ENCODE peak calls at places on chromosomes 16 and 17, in four cellular contexts. B is heart left ventricle, X is IMR-90, E is tibial nerve. D is an unnamed sample.

GRCh38 chr16:29148867-29149272 is 164.0 kb downstream of the LAT start:
- DNase-seq in X (no peak), B (peak; percentile 62), E (no peak), D (no peak)

GRCh38 chr17:28744104-28744801 is 442 bp downstream of the TRAF4 start:
- DNase-seq in E (no peak), B (no peak), X (peak; percentile 41), D (no peak)

GRCh38 chr17:80225230-80225629 is 5.0 kb downstream of the SLC26A11 start:
- DNase-seq in B (no peak), E (no peak), X (no peak), D (no peak)

GRCh38 chr17:41710472-41711090 is 1.6 kb upstream of the GAST start:
- DNase-seq in E (no peak), B (no peak), X (peak; percentile 75), D (no peak)

GRCh38 chr16:68760671-68761275 is 23.7 kb downstream of the CDH1 start:
- DNase-seq in X (peak; percentile 13), B (no peak), E (no peak), D (no peak)

GRCh38 chr17:42571435-42572225 is 4.7 kb downstream of the MLX start:
- DNase-seq in E (no peak), X (no peak), B (no peak), D (no peak)

GRCh38 chr16:9351440-9351839 is 260.0 kb downstream of the HAPSTR1 start:
- DNase-seq in B (no peak), X (no peak), E (no peak), D (no peak)

GRCh38 chr17:66468241-66469087 is 166.1 kb downstream of the PRKCA start:
- DNase-seq in B (peak; percentile 29), X (peak; percentile 26), E (no peak), D (peak; percentile 60)

GRCh38 chr16:88971371-88972097 is 5.5 kb downstream of the CBFA2T3 start:
- DNase-seq in E (no peak), B (peak; percentile 51), X (no peak), D (no peak)

GRCh38 chr16:1422076-1422475 is 1.5 kb upstream of the UQCC4 start:
- DNase-seq in E (no peak), B (no peak), X (no peak), D (no peak)

GRCh38 chr17:71980171-71980570 is 140.6 kb upstream of the SOX9 start:
- DNase-seq in E (no peak), X (no peak), B (no peak), D (no peak)

GRCh38 chr16:23700509-23700908 is 12.5 kb downstream of the ERN2 start:
- DNase-seq in B (no peak), X (no peak), E (no peak), D (no peak)

GRCh38 chr16:30430428-30430970 is 669 bp upstream of the DCTPP1 start:
- DNase-seq in E (no peak), X (no peak), B (peak; percentile 36), D (no peak)

GRCh38 chr17:4407216-4407615 is 26.5 kb upstream of the SPNS3 start:
- DNase-seq in X (no peak), B (no peak), E (no peak), D (no peak)

GRCh38 chr17:80426671-80427326 is 11.8 kb downstream of the ENDOV start:
- DNase-seq in E (peak; percentile 52), X (peak; percentile 50), B (peak; percentile 75), D (peak; percentile 92)

GRCh38 chr16:3457434-3458252 is 14.2 kb downstream of the NAA60 start:
- DNase-seq in E (peak; percentile 72), B (peak; percentile 91), X (peak; percentile 87), D (peak; percentile 73)

GRCh38 chr16:69286941-69287713 is 24.0 kb upstream of the VPS4A start:
- DNase-seq in E (peak; percentile 54), X (peak; percentile 78), B (peak; percentile 69), D (peak; percentile 87)

GRCh38 chr16:70474320-70475053 is 20.1 kb downstream of the FCSK start:
- DNase-seq in X (no peak), B (no peak), E (no peak), D (no peak)

GRCh38 chr17:11917415-11917814 is 79.9 kb downstream of the ZNF18 start:
- DNase-seq in E (no peak), X (no peak), B (no peak), D (no peak)

GRCh38 chr16:46688101-46688656 is 799 bp downstream of the VPS35 start:
- DNase-seq in B (peak; percentile 52), E (no peak), X (peak; percentile 20), D (peak; percentile 44)

GRCh38 chr16:20897253-20897896 is 2.8 kb downstream of the DCUN1D3 start:
- DNase-seq in B (no peak), X (peak; percentile 71), E (no peak), D (no peak)

GRCh38 chr17:67386965-67387551 is 10.0 kb downstream of the PITPNC1 start:
- DNase-seq in B (no peak), X (peak; percentile 55), E (no peak), D (no peak)

GRCh38 chr17:49959183-49959935 is 9.6 kb upstream of the DLX4 start:
- DNase-seq in X (peak; percentile 4), E (no peak), B (no peak), D (no peak)

GRCh38 chr16:67842509-67843342 is 606 bp downstream of the THAP11 start:
- DNase-seq in X (peak; percentile 46), B (peak; percentile 59), E (no peak), D (peak; percentile 93)

GRCh38 chr16:11098601-11099377 is 154.4 kb downstream of the CLEC16A start:
- DNase-seq in E (no peak), X (no peak), B (no peak), D (no peak)

GRCh38 chr17:1360975-1361374 is 39.0 kb downstream of the YWHAE start:
- DNase-seq in E (no peak), X (no peak), B (no peak), D (no peak)

GRCh38 chr17:17342242-17342945 is 39.2 kb downstream of the NT5M start:
- DNase-seq in E (no peak), B (no peak), X (no peak), D (no peak)

GRCh38 chr16:53768167-53768566 is 64.2 kb downstream of the FTO start:
- DNase-seq in E (no peak), X (peak; percentile 41), B (no peak), D (no peak)

GRCh38 chr16:88922114-88922825 is 54.7 kb downstream of the CBFA2T3 start:
- DNase-seq in B (peak; percentile 93), X (peak; percentile 39), E (peak; percentile 64), D (peak; percentile 95)

GRCh38 chr16:23302045-23302956 is at the start of gene SCNN1B:
- DNase-seq in E (no peak), B (no peak), X (no peak), D (no peak)

GRCh38 chr16:28303132-28303531 is 10.8 kb downstream of the SBK1 start:
- DNase-seq in E (no peak), X (no peak), B (no peak), D (no peak)

GRCh38 chr17:75228847-75229246 is 23.4 kb downstream of the NUP85 start:
- DNase-seq in X (no peak), E (no peak), B (peak; percentile 53), D (no peak)

DNA sequence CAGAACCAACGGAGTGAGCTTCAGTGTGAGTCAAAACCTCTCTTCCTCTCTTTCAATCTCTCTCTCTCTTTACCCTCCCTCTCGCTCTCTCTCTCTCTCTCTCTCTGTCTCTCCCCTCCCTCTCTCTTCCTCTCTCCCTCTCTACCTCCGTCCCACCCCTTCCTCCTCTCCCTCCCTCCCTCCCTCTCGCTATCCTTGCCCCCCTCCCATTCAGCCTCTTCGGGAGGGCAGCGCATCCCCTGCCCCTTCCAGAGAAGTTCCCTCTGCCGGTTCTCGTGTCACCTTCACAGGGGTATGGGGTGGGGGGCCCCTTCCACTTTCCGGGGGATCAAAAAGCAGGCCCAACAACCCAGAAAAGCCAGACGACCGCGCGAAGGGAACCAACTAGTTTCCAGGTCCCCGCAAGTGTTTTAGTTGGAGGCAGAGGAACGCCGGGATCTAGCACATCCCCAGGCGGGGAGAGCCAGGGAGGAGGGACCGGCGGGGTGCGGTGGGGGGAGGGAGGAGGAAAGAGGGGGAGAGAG is 28.9 kb upstream of the RBFOX1 start:
- DNase-seq in X (no peak), E (no peak), B (no peak), D (no peak)
- H3K4me3 ChIP-seq in X (no peak overlapping the region), E (no peak overlapping the region), B (peak overlapping the region; percentile 44), D (no peak overlapping the region)

GRCh38 chr16:66662445-66663194 is 33.9 kb downstream of the CMTM4 start:
- DNase-seq in X (peak; percentile 44), E (no peak), B (no peak), D (peak; percentile 64)
- TF ChIP-seq CTCF in X (peak; percentile 51), E (peak; percentile 12), B (peak; percentile 38), D (no peak)

GRCh38 chr16:85923153-85924021 is 24.4 kb downstream of the IRF8 start:
- DNase-seq in E (no peak), B (no peak), X (peak; percentile 59), D (no peak)

GRCh38 chr16:85918436-85918835 is 19.5 kb downstream of the IRF8 start:
- DNase-seq in X (no peak), E (no peak), B (no peak), D (no peak)

GRCh38 chr16:85917959-85918358 is 19.0 kb downstream of the IRF8 start:
- DNase-seq in B (no peak), E (no peak), X (no peak), D (no peak)

GRCh38 chr16:85919271-85920267 is 20.6 kb downstream of the IRF8 start:
- DNase-seq in B (no peak), X (no peak), E (no peak), D (no peak)

DNA sequence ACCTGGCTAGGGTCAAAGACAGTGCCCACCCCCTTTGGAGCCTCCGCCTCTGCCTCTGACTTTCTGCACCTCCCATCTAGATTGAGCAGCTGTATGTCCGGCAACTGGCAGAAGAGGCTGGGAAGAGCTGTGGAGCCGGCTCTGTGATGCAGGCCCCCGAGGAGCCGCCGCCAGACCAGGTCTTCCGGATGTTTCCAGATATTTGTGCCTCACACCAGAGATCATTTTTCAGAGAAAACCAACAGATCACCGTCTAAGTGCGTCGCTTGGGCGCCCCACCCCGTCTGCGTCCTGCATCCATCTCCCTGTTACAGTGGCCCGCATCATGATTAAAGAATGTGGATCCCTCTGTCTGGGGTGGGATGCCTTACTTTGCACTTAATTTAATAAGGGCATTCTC is 22.1 kb downstream of the IRF8 start:
- DNase-seq in B (no peak), X (no peak), E (no peak), D (no peak)
- TF ChIP-seq POLR2A in B (no peak), X (no peak), E (no peak), D (no peak)

DNA sequence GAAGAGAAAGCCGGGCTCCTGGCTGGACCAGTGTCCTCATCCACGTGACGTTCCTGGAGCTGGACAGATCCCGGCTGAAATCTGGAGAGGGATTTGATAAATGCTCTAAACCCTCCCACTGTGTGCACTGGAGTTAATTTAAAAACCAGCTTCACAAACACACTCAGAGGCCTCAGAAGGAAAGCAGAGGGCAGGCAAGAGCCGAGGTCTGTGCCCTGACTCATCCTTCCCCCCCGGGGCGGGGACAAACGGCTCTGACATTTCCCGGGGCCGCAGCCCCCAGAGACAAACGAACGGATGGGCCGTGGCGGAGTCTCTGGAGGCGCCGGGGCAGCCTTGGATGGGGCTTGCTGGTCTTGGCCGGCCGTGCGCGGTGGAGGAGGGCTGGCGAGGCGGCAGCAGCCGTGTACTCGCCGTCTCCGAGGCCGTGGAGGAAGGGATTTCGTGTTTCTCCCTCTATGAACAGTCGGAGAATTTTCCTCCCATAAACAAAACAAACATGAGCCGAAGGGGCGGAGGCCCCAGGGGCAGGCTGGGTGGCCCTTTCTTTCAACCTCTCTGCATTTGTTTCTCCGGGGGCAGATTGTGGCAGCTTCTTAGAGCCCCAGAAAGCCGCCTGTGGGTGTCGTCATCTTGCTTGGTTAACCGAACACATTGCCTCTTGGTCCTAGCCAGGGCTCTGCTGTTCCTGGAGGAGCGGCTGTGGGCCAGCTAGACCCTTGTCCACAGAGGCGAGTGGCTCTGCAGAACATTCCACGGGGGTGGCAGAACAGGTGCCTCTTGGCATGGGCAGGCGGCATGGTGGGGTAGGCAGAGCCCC is 94.3 kb downstream of the NTN1 start:
- DNase-seq in B (peak; percentile 71), E (peak; percentile 53), X (peak; percentile 6), D (peak; percentile 92)
- H3K4me3 ChIP-seq in B (peak overlapping the region; percentile 33), E (peak overlapping the region; percentile 23), X (no peak overlapping the region), D (no peak overlapping the region)

D was measured in lower leg skin.